ENCODE peak calls at places on chromosomes 2 and 18, in four cellular contexts. Z is ELF-1, L is H54, T is ureter. P is an unnamed sample.

GRCh38 chr2:45978302-45978859 is 318.8 kb upstream of the EPAS1 start:
- DNase-seq in Z (no peak), L (no peak), T (no peak), P (no peak)

GRCh38 chr18:68462766-68463165 is 252.1 kb downstream of the TMX3 start:
- DNase-seq in Z (no peak), L (no peak), T (no peak), P (no peak)

GRCh38 chr2:223169830-223170605 is 118.0 kb downstream of the KCNE4 start:
- DNase-seq in Z (no peak), L (no peak), T (no peak), P (no peak)

GRCh38 chr2:12430036-12430795 is 286.5 kb upstream of the TRIB2 start:
- DNase-seq in Z (no peak), L (no peak), T (no peak), P (peak; percentile 56)

GRCh38 chr2:28009732-28010131 is 119.2 kb downstream of the BABAM2 start:
- DNase-seq in Z (no peak), L (no peak), T (no peak), P (no peak)

GRCh38 chr2:13605266-13605665 is 888.5 kb downstream of the TRIB2 start:
- DNase-seq in Z (no peak), L (no peak), T (no peak), P (no peak)

GRCh38 chr2:195674491-195675226 is 17.6 kb downstream of the SLC39A10 start:
- DNase-seq in Z (no peak), L (no peak), T (no peak), P (no peak)

GRCh38 chr2:201697899-201698298 is 545 bp downstream of the MPP4 start:
- DNase-seq in Z (no peak), L (peak; percentile 17), T (no peak), P (peak; percentile 66)

GRCh38 chr18:24161304-24161703 is 22.4 kb downstream of the CABYR start:
- DNase-seq in Z (no peak), L (no peak), T (no peak), P (no peak)

GRCh38 chr2:42959148-42959992 is 167.0 kb upstream of the HAAO start:
- DNase-seq in Z (no peak), L (no peak), T (peak; percentile 69), P (no peak)

GRCh38 chr2:109098251-109098920 is 30.6 kb upstream of the SH3RF3 start:
- DNase-seq in Z (no peak), L (no peak), T (no peak), P (no peak)

P was measured in SJSA1.